ENCODE peak calls at places on chromosomes 13 and 19, in six cellular contexts. X, P, D, O, L and E are unnamed samples.

GRCh38 chr13:24097064-24097463 is 63.5 kb upstream of the SPATA13 start:
- DNase-seq in X (peak; percentile 57), P (no peak), D (no peak), O (no peak), L (no peak), E (no peak)

GRCh38 chr19:10006335-10006708 is 4.0 kb downstream of the COL5A3 start:
- DNase-seq in X (peak; percentile 24), P (no peak), D (no peak), O (no peak), L (no peak), E (no peak)

GRCh38 chr13:36883829-36884228 is 36.2 kb downstream of the SMAD9 start:
- DNase-seq in X (no peak), P (no peak), D (no peak), O (no peak), L (no peak), E (no peak)

GRCh38 chr13:103351035-103351828 is 285.0 kb upstream of the SLC10A2 start:
- DNase-seq in X (no peak), P (no peak), D (no peak), O (no peak), L (peak; percentile 4), E (no peak)

GRCh38 chr13:95480131-95480545 is 72.4 kb upstream of the CLDN10 start:
- DNase-seq in X (no peak), P (no peak), D (no peak), O (no peak), L (no peak), E (no peak)

GRCh38 chr19:17385878-17386611 is 8.0 kb downstream of the CCDC194 start:
- DNase-seq in X (peak; percentile 75), P (peak; percentile 74), D (peak; percentile 53), O (peak; percentile 49), L (peak; percentile 85), E (no peak)

GRCh38 chr19:56765107-56765506 is 75.4 kb downstream of the PEG3 start:
- DNase-seq in X (no peak), P (no peak), D (no peak), O (no peak), L (no peak), E (no peak)

GRCh38 chr19:12244370-12244769 is 50.3 kb downstream of the ZNF44 start:
- DNase-seq in X (no peak), P (peak; percentile 20), D (no peak), O (no peak), L (peak; percentile 7), E (no peak)

DNA sequence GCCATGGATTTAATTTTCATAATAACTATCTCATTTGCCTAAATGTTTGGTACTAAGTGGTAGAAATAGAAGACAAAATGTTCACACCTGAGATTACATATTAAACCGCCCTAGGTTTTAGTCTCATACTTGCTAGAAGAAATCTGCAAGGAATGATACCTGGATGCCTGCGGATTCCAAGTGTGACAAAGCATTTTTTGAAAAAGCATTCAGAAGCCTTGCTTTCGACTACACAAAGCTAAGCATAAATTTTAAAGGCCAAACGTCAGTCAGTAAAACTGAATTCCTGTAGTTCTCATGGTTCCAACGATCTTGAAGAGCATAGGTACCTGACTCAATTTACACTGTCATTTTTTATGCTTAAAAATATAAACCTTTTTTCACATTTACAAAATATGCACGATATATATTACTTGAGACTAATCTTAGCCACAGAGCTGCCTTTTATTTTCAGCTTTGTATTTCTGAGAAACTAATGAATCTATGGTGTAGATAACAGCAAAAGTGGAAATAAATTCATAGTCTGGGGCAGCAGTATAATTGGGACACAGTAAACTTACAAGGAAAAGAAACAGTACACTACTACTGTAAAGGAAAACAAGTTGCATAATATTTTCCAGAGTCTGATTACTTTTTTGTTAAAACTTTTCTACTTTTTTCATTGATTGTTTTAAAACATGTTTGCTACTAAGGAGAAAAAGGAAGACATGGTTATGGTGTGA is 1.2 kb upstream of the LRRC63 start:
- DNase-seq in X (no peak), P (no peak), D (no peak), O (no peak), L (no peak), E (no peak)
- H3K4me2 ChIP-seq in X (peak overlapping the region; percentile 98), P (no peak overlapping the region), D (peak overlapping the region; percentile 93), O (peak overlapping the region; percentile 65), L (peak overlapping the region; percentile 80), E (no peak overlapping the region)

GRCh38 chr19:21314676-21315075 is 14.5 kb downstream of the ZNF708 start:
- DNase-seq in X (no peak), P (no peak), D (no peak), O (no peak), L (no peak), E (no peak)
- H3K27ac ChIP-seq in X (no peak overlapping the region), P (no peak overlapping the region), D (no peak overlapping the region), O (no peak overlapping the region), L (no peak overlapping the region), E (no peak overlapping the region)

DNA sequence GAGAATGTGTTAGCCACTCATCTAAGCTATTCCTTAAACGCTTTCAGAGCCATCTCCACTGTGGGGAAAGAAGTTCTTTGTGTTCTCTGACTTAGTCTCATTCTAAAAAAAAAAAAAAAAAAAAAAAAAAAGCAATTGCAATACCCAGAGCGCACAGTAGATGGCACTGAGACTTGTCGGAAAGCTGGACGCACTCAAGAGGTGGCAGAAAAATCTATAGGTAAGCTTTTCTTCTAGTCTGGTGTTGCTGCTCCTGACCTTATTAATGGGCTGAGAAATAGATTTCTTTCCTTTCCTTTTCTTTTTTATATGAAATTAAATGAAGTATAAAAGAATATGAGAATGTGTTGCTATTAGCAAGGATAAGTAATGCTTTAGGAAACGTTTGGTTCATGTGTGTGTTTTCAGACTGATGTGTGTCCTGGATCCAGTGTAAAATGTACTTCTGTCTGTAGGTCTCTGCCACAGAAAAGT is 4.7 kb upstream of the GJB2 start:
- DNase-seq in X (peak; percentile 24), P (peak; percentile 49), D (peak; percentile 31), O (peak; percentile 42), L (peak; percentile 65), E (no peak)
- H3K4me2 ChIP-seq in X (no peak overlapping the region), P (no peak overlapping the region), D (peak overlapping the region; percentile 21), O (peak overlapping the region; percentile 45), L (no peak overlapping the region), E (peak overlapping the region; percentile 7)

DNA sequence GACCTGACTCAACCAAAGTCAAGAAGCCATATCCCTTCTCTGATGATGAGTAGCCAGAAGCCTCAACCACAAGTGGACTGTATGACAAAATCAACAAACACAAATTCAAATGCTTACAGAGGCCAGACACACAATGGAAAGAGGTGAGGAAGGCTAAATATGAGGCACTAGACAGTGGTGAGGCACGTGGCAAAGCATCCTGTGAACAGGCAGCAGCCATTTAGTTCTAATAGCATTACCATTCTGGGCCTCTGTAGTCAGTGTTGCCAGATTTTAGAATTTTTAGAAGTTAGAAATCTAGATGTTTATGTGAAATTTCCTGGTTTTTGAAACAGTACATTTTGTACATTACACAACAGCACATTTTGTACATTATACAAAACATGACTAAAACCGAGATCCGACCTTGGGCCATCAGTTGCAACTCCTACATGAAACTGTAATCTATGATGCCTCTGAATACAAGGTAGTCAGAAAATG is 403.3 kb downstream of the COG6 start:
- DNase-seq in X (no peak), P (no peak), D (no peak), O (no peak), L (no peak), E (no peak)
- H3K27ac ChIP-seq in X (no peak overlapping the region), P (no peak overlapping the region), D (no peak overlapping the region), O (no peak overlapping the region), L (no peak overlapping the region), E (peak overlapping the region; percentile 73)

DNA sequence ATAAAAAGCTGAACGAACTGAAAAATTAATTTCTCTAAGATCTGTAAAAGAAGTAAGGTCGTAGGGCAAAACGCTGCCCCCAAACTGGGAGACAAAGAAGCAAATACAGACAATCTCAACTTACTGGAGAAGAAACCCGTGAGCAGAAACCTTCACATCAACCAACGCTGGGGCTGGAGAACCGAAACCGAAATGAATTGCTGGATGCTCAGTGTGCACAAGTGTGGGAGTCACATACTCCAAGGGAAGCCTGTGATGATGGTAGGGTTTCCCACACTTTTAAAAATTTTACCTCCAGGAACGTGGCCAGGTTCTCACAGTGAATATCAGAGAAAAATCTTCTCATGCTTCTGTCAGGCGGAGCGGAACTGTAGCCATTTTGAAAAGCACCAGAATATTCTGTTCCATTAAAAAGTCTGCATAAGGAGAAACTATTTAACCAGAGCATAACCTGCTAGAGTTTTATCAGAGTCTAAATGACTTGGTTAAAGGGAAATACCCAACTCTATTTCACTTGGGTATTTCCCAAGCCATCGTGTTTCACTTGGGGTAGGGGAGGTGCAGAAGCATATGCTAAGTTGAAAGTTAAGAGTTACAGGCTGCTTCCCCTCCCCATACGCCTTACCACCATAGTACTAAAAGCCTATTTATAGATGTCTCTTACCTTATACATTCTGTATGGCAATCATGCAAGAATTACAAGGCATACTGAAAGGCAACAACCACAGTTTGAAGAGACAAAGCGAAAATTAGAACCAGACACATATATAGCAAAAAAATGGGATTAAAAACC is 110.5 kb upstream of the SLITRK1 start:
- DNase-seq in X (no peak), P (no peak), D (no peak), O (peak; percentile 87), L (no peak), E (no peak)
- H3K4me2 ChIP-seq in X (no peak overlapping the region), P (no peak overlapping the region), D (no peak overlapping the region), O (peak overlapping the region; percentile 35), L (no peak overlapping the region), E (no peak overlapping the region)

GRCh38 chr13:99150575-99151370 is 49.9 kb upstream of the UBAC2 start:
- DNase-seq in X (no peak), P (no peak), D (peak; percentile 20), O (no peak), L (no peak), E (peak; percentile 94)
- H3K27ac ChIP-seq in X (no peak overlapping the region), P (no peak overlapping the region), D (peak overlapping the region; percentile 89), O (no peak overlapping the region), L (no peak overlapping the region), E (peak overlapping the region; percentile 96)

GRCh38 chr19:53915000-53915399 is 5.9 kb downstream of the CACNG7 start:
- DNase-seq in X (no peak), P (peak; percentile 8), D (no peak), O (no peak), L (peak; percentile 20), E (no peak)
- H3K4me2 ChIP-seq in X (no peak overlapping the region), P (no peak overlapping the region), D (no peak overlapping the region), O (no peak overlapping the region), L (no peak overlapping the region), E (no peak overlapping the region)

DNA sequence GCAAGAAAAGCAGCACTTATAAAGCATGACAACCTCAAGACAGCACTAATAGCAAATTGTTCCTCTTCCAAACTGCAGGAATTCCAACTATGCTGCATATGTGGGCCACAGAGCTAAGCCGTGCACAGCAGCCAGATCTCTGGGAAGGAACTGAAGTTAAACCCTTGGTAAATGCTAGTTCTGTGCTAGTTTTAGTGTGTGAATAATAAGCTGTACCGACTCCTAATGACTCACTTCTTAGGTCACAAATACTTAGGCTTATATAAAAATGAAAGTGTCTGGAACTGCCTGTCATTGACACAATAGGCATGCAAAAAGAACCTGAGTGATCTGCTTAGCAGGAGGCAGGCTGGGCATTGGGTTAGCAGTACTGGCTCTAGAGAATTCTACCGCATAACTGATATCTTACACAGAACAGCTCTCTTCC is 21.2 kb upstream of the GTF3A start:
- DNase-seq in X (no peak), P (no peak), D (no peak), O (no peak), L (peak; percentile 61), E (no peak)
- H3K27ac ChIP-seq in X (no peak overlapping the region), P (no peak overlapping the region), D (no peak overlapping the region), O (no peak overlapping the region), L (no peak overlapping the region), E (no peak overlapping the region)